ENCODE peak calls at places on chromosomes 16 and 17, in five cellular contexts. X is AG04450, W is stromal cell of bone marrow, E is lower leg skin, V is PC-3. Y is an unnamed sample.

GRCh38 chr16:47732806-47733150 is 271.6 kb downstream of the PHKB start:
- DNase-seq in X (peak), W (peak), E (no peak), V (peak), Y (peak)

GRCh38 chr16:86994651-86995171 is 322.5 kb downstream of the C16orf95 start:
- DNase-seq in X (peak), W (peak), E (no peak), V (peak), Y (peak)

GRCh38 chr16:9665851-9666271 is 516.4 kb downstream of the GRIN2A start:
- DNase-seq in X (no peak), W (no peak), E (no peak), V (peak), Y (peak)

GRCh38 chr16:10817963-10818941 is at the start of gene TVP23A:
- DNase-seq in X (no peak), W (no peak), E (no peak), V (no peak), Y (no peak)

GRCh38 chr16:566475-567361 is at the start of gene NHLRC4:
- DNase-seq in X (no peak), W (no peak), E (peak), V (no peak), Y (no peak)

GRCh38 chr17:78883533-78884131 is 19.4 kb downstream of the CEP295NL start:
- DNase-seq in X (peak), W (peak), E (peak), V (peak), Y (peak)

GRCh38 chr16:27572711-27573110 is 22.8 kb downstream of the KATNIP start:
- DNase-seq in X (no peak), W (no peak), E (no peak), V (no peak), Y (no peak)

GRCh38 chr16:8864480-8864879 is 4.3 kb downstream of the CARHSP1 start:
- DNase-seq in X (no peak), W (no peak), E (no peak), V (no peak), Y (no peak)

GRCh38 chr16:56869513-56870270 is 4.7 kb downstream of the SLC12A3 start:
- DNase-seq in X (no peak), W (no peak), E (no peak), V (peak), Y (no peak)

GRCh38 chr16:11084484-11085024 is 140.2 kb downstream of the CLEC16A start:
- DNase-seq in X (no peak), W (peak), E (no peak), V (peak), Y (no peak)

GRCh38 chr17:6392609-6393367 is 42.1 kb downstream of the AIPL1 start:
- DNase-seq in X (no peak), W (no peak), E (no peak), V (no peak), Y (no peak)

GRCh38 chr17:45949755-45950320 is 49.2 kb upstream of the STH start:
- DNase-seq in X (no peak), W (no peak), E (no peak), V (no peak), Y (no peak)

GRCh38 chr17:69871318-69871717 is 203.7 kb upstream of the KCNJ16 start:
- DNase-seq in X (no peak), W (no peak), E (no peak), V (no peak), Y (no peak)

GRCh38 chr16:11076259-11077018 is 132.1 kb downstream of the CLEC16A start:
- DNase-seq in X (no peak), W (no peak), E (no peak), V (no peak), Y (no peak)

GRCh38 chr16:87724490-87725291 is 41.1 kb downstream of the KLHDC4 start:
- DNase-seq in X (no peak), W (no peak), E (no peak), V (no peak), Y (no peak)

GRCh38 chr17:81189670-81190530 is 23.9 kb upstream of the AATK start:
- DNase-seq in X (no peak), W (no peak), E (no peak), V (no peak), Y (no peak)

GRCh38 chr17:11144358-11145233 is 96.4 kb upstream of the SHISA6 start:
- DNase-seq in X (no peak), W (peak), E (no peak), V (peak), Y (peak)

GRCh38 chr16:7352114-7352513 is 19.5 kb downstream of the RBFOX1 start:
- DNase-seq in X (no peak), W (no peak), E (no peak), V (no peak), Y (no peak)

GRCh38 chr17:6640536-6641373 is at the start of the genes KIAA0753 and TXNDC17:
- DNase-seq in X (peak), W (peak), E (peak), V (peak), Y (peak)

GRCh38 chr17:75110307-75110937 is 653 bp downstream of the ARMC7 start:
- DNase-seq in X (no peak), W (no peak), E (no peak), V (peak), Y (no peak)

Y was measured in bronchial epithelial cell.